ENCODE peak calls at places on chromosomes 7 and 10, in five cellular contexts. C is OCI-LY7, M is mammary epithelial cell, I is hepatocyte, Q is IMR-90. F is an unnamed sample.

GRCh38 chr10:48525956-48526355 is 78.9 kb downstream of the ARHGAP22 start:
- DNase-seq in I (no peak), M (no peak), C (no peak), Q (no peak), F (no peak)

GRCh38 chr7:4745265-4745919 is 30.0 kb upstream of the AP5Z1 start:
- DNase-seq in Q (no peak), I (no peak), M (no peak), C (no peak), F (no peak)

GRCh38 chr7:67019562-67020390 is 23.1 kb downstream of the TYW1 start:
- DNase-seq in M (peak; percentile 51), I (no peak), Q (peak; percentile 45), C (no peak), F (no peak)

GRCh38 chr10:35421553-35422178 is 85.4 kb downstream of the CCNY start:
- DNase-seq in M (peak; percentile 82), C (no peak), I (peak; percentile 56), Q (peak; percentile 94), F (peak; percentile 94)

GRCh38 chr10:90642136-90642535 is 215.7 kb downstream of the HTR7 start:
- DNase-seq in I (no peak), Q (peak; percentile 46), M (peak; percentile 2), C (no peak), F (peak; percentile 86)

GRCh38 chr7:70571403-70571911 is 560.5 kb upstream of the GALNT17 start:
- DNase-seq in C (no peak), M (peak; percentile 70), I (peak; percentile 82), Q (peak; percentile 36), F (peak; percentile 52)

GRCh38 chr10:1242975-1243374 is 186.8 kb downstream of the WDR37 start:
- DNase-seq in C (no peak), Q (no peak), I (no peak), M (no peak), F (no peak)

GRCh38 chr7:158357898-158358821 is 229.5 kb downstream of the PTPRN2 start:
- DNase-seq in Q (no peak), I (no peak), M (no peak), C (no peak), F (no peak)

GRCh38 chr10:75400163-75400768 is 1.3 kb downstream of the ZNF503 start:
- DNase-seq in C (no peak), I (no peak), Q (no peak), M (no peak), F (peak; percentile 63)

GRCh38 chr7:131898418-131898817 is 342.0 kb upstream of the PODXL start:
- DNase-seq in M (peak; percentile 10), C (no peak), Q (no peak), I (no peak), F (no peak)

GRCh38 chr7:68245688-68246087 is 1249.1 kb downstream of the TYW1 start:
- DNase-seq in Q (no peak), C (no peak), I (peak; percentile 21), M (no peak), F (no peak)

GRCh38 chr7:70134029-70134445 is 535.8 kb downstream of the AUTS2 start:
- DNase-seq in Q (no peak), M (no peak), C (no peak), I (no peak), F (no peak)

GRCh38 chr10:9613338-9613737 is 1404.3 kb upstream of the CELF2 start:
- DNase-seq in M (no peak), C (no peak), Q (peak; percentile 16), I (no peak), F (no peak)

GRCh38 chr10:102452672-102453340 is 1.5 kb upstream of the C10orf95 start:
- DNase-seq in I (peak; percentile 48), M (peak; percentile 56), Q (peak; percentile 85), C (no peak), F (peak; percentile 92)

GRCh38 chr10:121309164-121309563 is 289.1 kb downstream of the FGFR2 start:
- DNase-seq in Q (no peak), I (no peak), M (peak; percentile 79), C (no peak), F (no peak)

GRCh38 chr7:75946207-75946855 is 31.4 kb downstream of the POR start:
- DNase-seq in C (no peak), M (no peak), I (no peak), Q (no peak), F (no peak)

GRCh38 chr10:126843299-126843934 is 61.8 kb upstream of the DOCK1 start:
- DNase-seq in Q (no peak), M (no peak), I (peak; percentile 52), C (no peak), F (no peak)

GRCh38 chr10:110600487-110601101 is 33.1 kb downstream of the SMC3 start:
- DNase-seq in C (peak; percentile 82), M (peak; percentile 43), Q (peak; percentile 71), I (peak; percentile 69), F (peak; percentile 76)

GRCh38 chr7:13880789-13881188 is 108.7 kb downstream of the ETV1 start:
- DNase-seq in Q (peak; percentile 91), M (peak; percentile 82), C (no peak), I (no peak), F (no peak)

GRCh38 chr10:88150338-88150737 is 286.9 kb downstream of the PTEN start:
- DNase-seq in C (no peak), M (peak; percentile 87), Q (peak; percentile 72), I (no peak), F (peak; percentile 58)

GRCh38 chr10:3261921-3262320 is 89.3 kb upstream of the PITRM1 start:
- DNase-seq in C (no peak), Q (no peak), M (no peak), I (no peak), F (no peak)

GRCh38 chr7:31327071-31327470 is 13.5 kb downstream of the NEUROD6 start:
- DNase-seq in C (no peak), Q (peak; percentile 10), M (peak; percentile 75), I (peak; percentile 74), F (no peak)

GRCh38 chr7:471866-472639 is 47.6 kb downstream of the PDGFA start:
- DNase-seq in Q (peak; percentile 98), M (peak; percentile 81), I (peak; percentile 83), C (no peak), F (peak; percentile 99)

GRCh38 chr7:112510032-112510742 is 29.4 kb downstream of the LSMEM1 start:
- DNase-seq in M (peak; percentile 79), Q (peak; percentile 80), C (no peak), I (no peak), F (peak; percentile 36)

DNA sequence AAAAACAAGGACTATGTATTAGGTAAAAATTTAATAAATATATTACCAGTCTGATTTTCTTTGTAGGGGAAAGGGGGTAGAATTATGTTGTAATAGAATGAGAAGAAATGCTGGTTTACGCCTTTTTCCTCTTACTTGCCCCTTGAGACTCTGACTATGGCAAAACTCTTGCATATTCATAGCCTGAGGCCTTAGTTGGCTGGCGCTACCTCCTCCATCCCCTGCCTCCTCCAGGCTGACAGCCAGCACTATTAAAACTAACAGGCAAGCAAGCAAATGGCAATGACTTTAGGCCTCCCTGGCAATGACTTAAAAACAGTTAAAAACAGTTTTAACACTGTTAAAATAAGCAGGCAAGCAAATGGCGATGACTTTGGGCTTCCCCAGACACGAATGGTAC is 14.4 kb downstream of the PKD2L1 start:
- DNase-seq in M (no peak), I (no peak), Q (no peak), C (no peak), F (no peak)
- H2AFZ ChIP-seq in M (no peak overlapping the region), I (no peak overlapping the region), Q (no peak overlapping the region), C (no peak overlapping the region), F (no peak overlapping the region)

DNA sequence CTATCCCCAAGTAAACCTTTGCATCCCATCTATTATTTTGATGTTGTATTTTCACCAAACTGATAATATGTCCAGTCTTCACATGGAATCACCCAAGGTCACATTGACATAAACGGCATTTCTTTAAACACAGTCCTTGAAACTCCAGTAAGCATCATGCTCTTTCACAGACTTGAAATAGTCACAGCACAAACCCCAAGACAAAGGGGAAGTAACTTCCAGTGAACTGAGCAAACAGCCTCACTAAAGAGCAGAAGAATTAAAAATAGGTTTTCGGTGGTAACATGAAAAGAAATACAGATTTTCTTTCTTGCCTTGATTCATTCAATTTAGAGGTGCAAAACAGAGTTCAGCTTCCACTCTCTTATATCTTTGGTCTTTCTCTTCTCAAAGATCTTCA is 253.7 kb downstream of the SFMBT2 start:
- DNase-seq in M (no peak), I (no peak), Q (no peak), C (peak; percentile 24), F (no peak)
- H3K36me3 ChIP-seq in M (no peaks in the 10 kb centered on the region), I (no peaks in the 10 kb centered on the region), Q (peaks cover 1% of the 10 kb centered on the region), C (peaks cover 7% of the 10 kb centered on the region), F (peaks cover 7% of the 10 kb centered on the region)

GRCh38 chr10:60428387-60428737 is 38.7 kb upstream of the ANK3 start:
- DNase-seq in I (no peak), M (no peak), Q (peak; percentile 36), C (no peak), F (peak; percentile 59)

GRCh38 chr10:60425392-60426110 is 35.9 kb upstream of the ANK3 start:
- DNase-seq in C (no peak), Q (peak; percentile 67), I (no peak), M (no peak), F (no peak)

GRCh38 chr10:60427709-60428386 is 38.2 kb upstream of the ANK3 start:
- DNase-seq in I (no peak), M (no peak), Q (peak; percentile 62), C (no peak), F (no peak)

GRCh38 chr10:60426425-60426824 is 36.8 kb upstream of the ANK3 start:
- DNase-seq in Q (peak; percentile 94), I (no peak), M (peak; percentile 82), C (no peak), F (peak; percentile 88)

DNA sequence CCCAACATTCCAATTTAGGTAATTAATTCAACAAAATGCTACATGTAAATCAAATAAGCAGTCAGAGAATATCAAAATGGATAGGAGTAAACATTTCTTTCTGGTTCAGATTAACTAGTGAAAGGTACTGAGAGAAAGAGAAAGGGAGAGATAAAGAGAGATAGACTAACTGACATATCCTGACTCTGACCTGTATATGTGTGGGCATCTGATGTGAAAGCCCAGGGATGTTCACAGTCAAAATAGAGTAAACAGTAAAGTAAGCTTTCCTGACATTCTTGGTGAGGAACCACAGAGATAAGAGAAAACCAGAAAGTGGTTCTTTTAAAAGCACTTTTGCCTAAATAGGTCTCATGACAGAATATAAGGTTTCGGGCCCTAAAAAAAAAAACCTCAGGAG is 37.5 kb upstream of the ANK3 start:
- DNase-seq in M (no peak), C (no peak), Q (no peak), I (no peak), F (no peak)
- H2AFZ ChIP-seq in M (no peak overlapping the region), C (no peak overlapping the region), Q (no peak overlapping the region), I (no peak overlapping the region), F (no peak overlapping the region)

GRCh38 chr7:99029481-99030144 is 114.3 kb downstream of the SMURF1 start:
- DNase-seq in M (no peak), C (no peak), Q (peak; percentile 35), I (no peak), F (no peak)
- H3K36me3 ChIP-seq in M (peaks cover 24% of the 10 kb centered on the region), C (peaks cover 74% of the 10 kb centered on the region), Q (peaks cover 62% of the 10 kb centered on the region), I (peaks cover 4% of the 10 kb centered on the region), F (peaks cover 60% of the 10 kb centered on the region)

GRCh38 chr10:15543994-15544393 is 172.9 kb upstream of the FAM171A1 start:
- DNase-seq in M (no peak), I (no peak), Q (no peak), C (no peak), F (no peak)
- H2AFZ ChIP-seq in M (no peak overlapping the region), I (no peak overlapping the region), Q (no peak overlapping the region), C (no peak overlapping the region), F (no peak overlapping the region)

F was measured in mesenchymal stem cell.